ENCODE peak calls at places on chromosomes 6 and 20, in five cellular contexts. C is prostate gland, A is endothelial cell of umbilical vein, J is A549, D is tibial nerve. Y is an unnamed sample.

GRCh38 chr6:4577406-4577805 is 198.8 kb upstream of the CDYL start:
- DNase-seq in C (peak; percentile 53), A (peak; percentile 67), J (no peak), D (no peak), Y (no peak)

GRCh38 chr6:12083763-12084162 is 71.7 kb downstream of the HIVEP1 start:
- DNase-seq in C (no peak), A (no peak), J (no peak), D (no peak), Y (no peak)

GRCh38 chr6:84424956-84425355 is 197.5 kb upstream of the CEP162 start:
- DNase-seq in C (no peak), A (no peak), J (no peak), D (no peak), Y (no peak)

GRCh38 chr20:17210983-17211382 is 15.9 kb upstream of the PCSK2 start:
- DNase-seq in C (no peak), A (no peak), J (no peak), D (no peak), Y (no peak)

GRCh38 chr6:37794825-37795224 is 24.7 kb upstream of the ZFAND3 start:
- DNase-seq in C (no peak), A (no peak), J (no peak), D (no peak), Y (no peak)

GRCh38 chr20:43238833-43239232 is 49.1 kb upstream of the PTPRT start:
- DNase-seq in C (no peak), A (no peak), J (no peak), D (no peak), Y (no peak)

GRCh38 chr20:10414982-10415650 is 18.9 kb downstream of the MKKS start:
- DNase-seq in C (no peak), A (peak; percentile 44), J (no peak), D (no peak), Y (no peak)

GRCh38 chr6:36642913-36643817 is 35.3 kb upstream of the CDKN1A start:
- DNase-seq in C (peak; percentile 82), A (peak; percentile 53), J (peak; percentile 44), D (peak; percentile 71), Y (no peak)

GRCh38 chr20:63223121-63223825 is 7.3 kb upstream of the YTHDF1 start:
- DNase-seq in C (no peak), A (peak; percentile 35), J (peak; percentile 48), D (no peak), Y (no peak)

GRCh38 chr6:82178084-82178758 is 69.3 kb downstream of the IBTK start:
- DNase-seq in C (no peak), A (peak; percentile 56), J (no peak), D (no peak), Y (no peak)

GRCh38 chr20:51411867-51412266 is 130.7 kb downstream of the NFATC2 start:
- DNase-seq in C (no peak), A (no peak), J (no peak), D (no peak), Y (no peak)

GRCh38 chr20:17614176-17614811 is 44.4 kb downstream of the DSTN start:
- DNase-seq in C (peak; percentile 70), A (no peak), J (no peak), D (no peak), Y (no peak)

GRCh38 chr6:79713701-79714322 is 82.7 kb downstream of the SH3BGRL2 start:
- DNase-seq in C (peak; percentile 32), A (peak; percentile 64), J (peak; percentile 1), D (no peak), Y (no peak)

GRCh38 chr20:420721-421574 is 12.8 kb downstream of the RBCK1 start:
- DNase-seq in C (no peak), A (no peak), J (peak; percentile 63), D (no peak), Y (no peak)

GRCh38 chr20:62711703-62712101 is 3.1 kb downstream of the NTSR1 start:
- DNase-seq in C (no peak), A (no peak), J (no peak), D (no peak), Y (no peak)

GRCh38 chr6:135046912-135047311 is 7.7 kb downstream of the HBS1L start:
- DNase-seq in C (no peak), A (no peak), J (no peak), D (no peak), Y (no peak)

GRCh38 chr6:30615219-30615957 is 1.7 kb downstream of the PPP1R10 start:
- DNase-seq in C (peak; percentile 50), A (peak; percentile 85), J (no peak), D (no peak), Y (no peak)

GRCh38 chr20:13302647-13303425 is 81.8 kb downstream of the ISM1 start:
- DNase-seq in C (no peak), A (peak; percentile 21), J (peak; percentile 55), D (no peak), Y (no peak)

GRCh38 chr6:139257821-139258398 is 33.9 kb downstream of the TXLNB start:
- DNase-seq in C (no peak), A (no peak), J (no peak), D (no peak), Y (no peak)

GRCh38 chr6:16371401-16371800 is 133.0 kb downstream of the GMPR start:
- DNase-seq in C (no peak), A (no peak), J (no peak), D (no peak), Y (no peak)

GRCh38 chr6:100493206-100493888 is 28.6 kb upstream of the SIM1 start:
- DNase-seq in C (peak; percentile 20), A (no peak), J (no peak), D (no peak), Y (no peak)

GRCh38 chr6:52341861-52342260 is 20.1 kb upstream of the PAQR8 start:
- DNase-seq in C (no peak), A (no peak), J (no peak), D (no peak), Y (no peak)

GRCh38 chr6:162217811-162218450 is 509.6 kb downstream of the PRKN start:
- DNase-seq in C (no peak), A (no peak), J (no peak), D (no peak), Y (no peak)

GRCh38 chr6:21608610-21609009 is 15.1 kb downstream of the SOX4 start:
- DNase-seq in C (no peak), A (no peak), J (no peak), D (no peak), Y (no peak)

GRCh38 chr6:140566706-140567330 is 1192.4 kb upstream of the CITED2 start:
- DNase-seq in C (no peak), A (peak; percentile 82), J (no peak), D (no peak), Y (no peak)

GRCh38 chr6:17938885-17939284 is 48.5 kb downstream of the KIF13A start:
- DNase-seq in C (no peak), A (no peak), J (no peak), D (no peak), Y (no peak)

GRCh38 chr6:15852289-15852688 is 189.5 kb upstream of the DTNBP1 start:
- DNase-seq in C (no peak), A (peak; percentile 27), J (no peak), D (no peak), Y (no peak)

GRCh38 chr20:53622247-53623114 is 28.8 kb upstream of the ZNF217 start:
- DNase-seq in C (no peak), A (no peak), J (no peak), D (no peak), Y (no peak)

GRCh38 chr6:53358440-53359087 is 9.8 kb upstream of the ELOVL5 start:
- DNase-seq in C (no peak), A (no peak), J (no peak), D (no peak), Y (no peak)

GRCh38 chr20:40441771-40442170 is 247.3 kb downstream of the MAFB start:
- DNase-seq in C (no peak), A (no peak), J (no peak), D (no peak), Y (no peak)

GRCh38 chr20:46363874-46364669 is 42.3 kb downstream of the ELMO2 start:
- DNase-seq in C (peak; percentile 83), A (peak; percentile 88), J (peak; percentile 88), D (peak; percentile 69), Y (peak; percentile 90)

GRCh38 chr20:46361811-46362210 is 44.6 kb downstream of the ELMO2 start:
- DNase-seq in C (no peak), A (no peak), J (no peak), D (no peak), Y (no peak)

GRCh38 chr20:46361386-46361785 is 45.0 kb downstream of the ELMO2 start:
- DNase-seq in C (no peak), A (no peak), J (no peak), D (no peak), Y (no peak)

GRCh38 chr20:46364670-46365482 is 41.5 kb downstream of the ELMO2 start:
- DNase-seq in C (no peak), A (no peak), J (no peak), D (no peak), Y (no peak)

GRCh38 chr20:46362931-46363872 is 43.2 kb downstream of the ELMO2 start:
- DNase-seq in C (no peak), A (no peak), J (no peak), D (no peak), Y (no peak)
- TF ChIP-seq POLR2A in C (no peak), A (no peak), J (no peak), D (no peak), Y (no peak)

DNA sequence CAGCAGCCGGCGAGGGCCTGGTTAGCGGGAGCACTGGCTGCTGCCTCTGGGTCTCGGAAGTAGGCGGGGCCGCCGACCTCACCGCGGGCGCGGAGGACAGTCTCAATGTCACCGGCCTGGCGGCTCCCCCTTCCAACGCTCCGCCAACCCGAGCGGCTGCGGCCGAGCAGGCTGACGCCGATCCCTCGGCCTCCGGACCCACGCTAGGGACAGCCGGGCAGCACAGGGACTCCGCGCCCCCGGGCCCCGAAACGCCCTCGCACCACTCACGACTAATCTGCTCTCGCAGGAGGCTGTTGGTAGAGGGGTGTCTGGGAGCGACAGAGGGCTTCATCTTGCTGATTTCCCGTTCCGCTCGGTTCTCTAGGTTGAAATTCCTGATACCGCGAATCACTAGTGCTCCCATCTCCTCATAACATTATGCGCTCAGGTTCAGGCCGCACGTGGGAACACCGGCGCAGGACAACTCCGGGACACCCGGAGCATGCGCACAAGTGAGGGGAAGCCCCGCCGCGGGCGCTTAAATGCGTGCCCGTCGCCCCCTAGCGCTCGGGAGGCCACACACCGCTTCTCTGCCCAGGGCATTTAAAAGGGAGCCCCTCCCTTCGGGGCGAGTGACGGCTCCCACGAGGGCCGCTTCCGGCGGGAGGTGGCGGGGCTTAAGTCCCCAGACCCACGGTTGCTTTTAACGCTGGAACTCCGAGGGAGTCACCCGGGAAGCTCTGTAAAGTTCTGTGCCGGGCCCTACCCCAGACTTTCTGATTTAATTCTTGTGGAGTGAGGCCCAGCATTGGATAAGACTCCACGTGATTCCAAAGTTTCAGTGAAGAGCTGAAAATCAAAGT is at the start of gene NDUFAF4:
- DNase-seq in C (peak; percentile 95), A (peak; percentile 96), J (peak; percentile 76), D (peak; percentile 90), Y (peak; percentile 76)
- TF ChIP-seq POLR2A in C (no peak), A (no peak), J (peak; percentile 46), D (peak; percentile 54), Y (peak; percentile 63)

GRCh38 chr6:692356-692851 is 535 bp downstream of the EXOC2 start:
- DNase-seq in C (no peak), A (peak; percentile 63), J (peak; percentile 35), D (no peak), Y (peak; percentile 55)

GRCh38 chr6:689223-689622 is 3.7 kb downstream of the EXOC2 start:
- DNase-seq in C (no peak), A (no peak), J (no peak), D (no peak), Y (no peak)

GRCh38 chr6:693737-694038 is 749 bp upstream of the EXOC2 start:
- DNase-seq in C (no peak), A (no peak), J (no peak), D (no peak), Y (no peak)

GRCh38 chr6:692858-693736 is at the start of gene EXOC2:
- DNase-seq in C (peak; percentile 70), A (peak; percentile 79), J (peak; percentile 35), D (peak; percentile 66), Y (peak; percentile 81)
- TF ChIP-seq POLR2A in C (peak; percentile 47), A (no peak), J (peak; percentile 69), D (peak; percentile 9), Y (peak; percentile 80)

GRCh38 chr6:73653571-73654424 is at the start of gene SLC17A5:
- DNase-seq in C (peak; percentile 92), A (peak; percentile 95), J (peak; percentile 87), D (peak; percentile 90), Y (peak; percentile 82)
- TF ChIP-seq POLR2A in C (peak; percentile 68), A (peak; percentile 90), J (peak; percentile 61), D (peak; percentile 39), Y (peak; percentile 67)

Y was measured in GM12892.